ENCODE peak calls at places on chromosome 9, in six cellular contexts. One of them, this sample, is unnamed.
A peak's percentile ranks its signal among the peaks of the same experiment; 100 is the strongest.

GRCh38 chr9:127880143-127880542 is 2.7 kb upstream of the AK1 start:
- DNase-seq in cardiac fibroblast: no peak
- DNase-seq in activated effector memory CD4-positive, alpha-beta T cell treated with Interleukin-2 at 50 U/mL for 16 hours: no peak
- DNase-seq in neuronal stem cell: no peak
- DNase-seq in lower lobe of right lung: no peak
- DNase-seq in activated naive CD4-positive, alpha-beta T cell: no peak
- DNase-seq in this sample: no peak

GRCh38 chr9:127396253-127396807 is 639 bp upstream of the SLC2A8 start:
- DNase-seq in activated effector memory CD4-positive, alpha-beta T cell treated with Interleukin-2 at 50 U/mL for 16 hours: no peak
- DNase-seq in neuronal stem cell: no peak
- DNase-seq in activated naive CD4-positive, alpha-beta T cell: no peak
- DNase-seq in cardiac fibroblast: no peak
- DNase-seq in lower lobe of right lung: no peak
- DNase-seq in this sample: no peak

GRCh38 chr9:121736147-121736721 is 84.8 kb downstream of the DAB2IP start:
- DNase-seq in activated naive CD4-positive, alpha-beta T cell: no peak
- DNase-seq in neuronal stem cell: peak; percentile 54
- DNase-seq in cardiac fibroblast: no peak
- DNase-seq in activated effector memory CD4-positive, alpha-beta T cell treated with Interleukin-2 at 50 U/mL for 16 hours: no peak
- DNase-seq in lower lobe of right lung: peak; percentile 88
- DNase-seq in this sample: peak; percentile 85

GRCh38 chr9:136439550-136440408 is at the start of gene INPP5E:
- DNase-seq in neuronal stem cell: peak; percentile 81
- DNase-seq in activated effector memory CD4-positive, alpha-beta T cell treated with Interleukin-2 at 50 U/mL for 16 hours: peak; percentile 76
- DNase-seq in cardiac fibroblast: peak; percentile 70
- DNase-seq in lower lobe of right lung: peak; percentile 80
- DNase-seq in activated naive CD4-positive, alpha-beta T cell: peak; percentile 74
- DNase-seq in this sample: peak; percentile 96

GRCh38 chr9:133059623-133060022 is 2.2 kb upstream of the CEL start:
- DNase-seq in neuronal stem cell: no peak
- DNase-seq in lower lobe of right lung: no peak
- DNase-seq in activated effector memory CD4-positive, alpha-beta T cell treated with Interleukin-2 at 50 U/mL for 16 hours: no peak
- DNase-seq in cardiac fibroblast: no peak
- DNase-seq in activated naive CD4-positive, alpha-beta T cell: no peak
- DNase-seq in this sample: peak; percentile 88

GRCh38 chr9:32524558-32525461 is 1.2 kb downstream of the RIGI start:
- DNase-seq in lower lobe of right lung: no peak
- DNase-seq in cardiac fibroblast: peak; percentile 47
- DNase-seq in neuronal stem cell: no peak
- DNase-seq in activated effector memory CD4-positive, alpha-beta T cell treated with Interleukin-2 at 50 U/mL for 16 hours: no peak
- DNase-seq in activated naive CD4-positive, alpha-beta T cell: no peak
- DNase-seq in this sample: peak; percentile 25

GRCh38 chr9:130638278-130639118 is 25.9 kb upstream of the PRDM12 start:
- DNase-seq in activated naive CD4-positive, alpha-beta T cell: no peak
- DNase-seq in cardiac fibroblast: no peak
- DNase-seq in lower lobe of right lung: no peak
- DNase-seq in neuronal stem cell: peak; percentile 15
- DNase-seq in activated effector memory CD4-positive, alpha-beta T cell treated with Interleukin-2 at 50 U/mL for 16 hours: no peak
- DNase-seq in this sample: no peak

GRCh38 chr9:91680998-91681397 is 257.4 kb upstream of the NFIL3 start:
- DNase-seq in activated effector memory CD4-positive, alpha-beta T cell treated with Interleukin-2 at 50 U/mL for 16 hours: no peak
- DNase-seq in cardiac fibroblast: no peak
- DNase-seq in neuronal stem cell: no peak
- DNase-seq in lower lobe of right lung: no peak
- DNase-seq in activated naive CD4-positive, alpha-beta T cell: no peak
- DNase-seq in this sample: no peak

GRCh38 chr9:104864675-104865104 is 63.3 kb downstream of the ABCA1 start:
- DNase-seq in activated naive CD4-positive, alpha-beta T cell: no peak
- DNase-seq in activated effector memory CD4-positive, alpha-beta T cell treated with Interleukin-2 at 50 U/mL for 16 hours: no peak
- DNase-seq in neuronal stem cell: no peak
- DNase-seq in lower lobe of right lung: no peak
- DNase-seq in cardiac fibroblast: peak; percentile 76
- DNase-seq in this sample: no peak

GRCh38 chr9:136326061-136326776 is 1.1 kb upstream of the GPSM1 start:
- DNase-seq in activated effector memory CD4-positive, alpha-beta T cell treated with Interleukin-2 at 50 U/mL for 16 hours: no peak
- DNase-seq in activated naive CD4-positive, alpha-beta T cell: no peak
- DNase-seq in cardiac fibroblast: peak; percentile 23
- DNase-seq in neuronal stem cell: no peak
- DNase-seq in lower lobe of right lung: no peak
- DNase-seq in this sample: no peak

GRCh38 chr9:27165670-27166069 is 56.6 kb downstream of the TEK start:
- DNase-seq in cardiac fibroblast: no peak
- DNase-seq in activated naive CD4-positive, alpha-beta T cell: no peak
- DNase-seq in neuronal stem cell: no peak
- DNase-seq in activated effector memory CD4-positive, alpha-beta T cell treated with Interleukin-2 at 50 U/mL for 16 hours: no peak
- DNase-seq in lower lobe of right lung: no peak
- DNase-seq in this sample: no peak

GRCh38 chr9:72444436-72444835 is 77.0 kb upstream of the TMC1 start:
- DNase-seq in activated effector memory CD4-positive, alpha-beta T cell treated with Interleukin-2 at 50 U/mL for 16 hours: no peak
- DNase-seq in neuronal stem cell: no peak
- DNase-seq in activated naive CD4-positive, alpha-beta T cell: no peak
- DNase-seq in lower lobe of right lung: no peak
- DNase-seq in cardiac fibroblast: no peak
- DNase-seq in this sample: no peak

GRCh38 chr9:120394058-120394669 is 185.8 kb downstream of the CDK5RAP2 start:
- DNase-seq in cardiac fibroblast: peak; percentile 91
- DNase-seq in activated effector memory CD4-positive, alpha-beta T cell treated with Interleukin-2 at 50 U/mL for 16 hours: no peak
- DNase-seq in neuronal stem cell: no peak
- DNase-seq in activated naive CD4-positive, alpha-beta T cell: no peak
- DNase-seq in lower lobe of right lung: no peak
- DNase-seq in this sample: peak; percentile 81

GRCh38 chr9:18297532-18297872 is 176.5 kb upstream of the ADAMTSL1 start:
- DNase-seq in activated naive CD4-positive, alpha-beta T cell: no peak
- DNase-seq in lower lobe of right lung: no peak
- DNase-seq in cardiac fibroblast: no peak
- DNase-seq in activated effector memory CD4-positive, alpha-beta T cell treated with Interleukin-2 at 50 U/mL for 16 hours: no peak
- DNase-seq in neuronal stem cell: no peak
- DNase-seq in this sample: peak; percentile 27

GRCh38 chr9:130883479-130883878 is 13.1 kb downstream of the QRFP start:
- DNase-seq in lower lobe of right lung: no peak
- DNase-seq in activated naive CD4-positive, alpha-beta T cell: no peak
- DNase-seq in activated effector memory CD4-positive, alpha-beta T cell treated with Interleukin-2 at 50 U/mL for 16 hours: no peak
- DNase-seq in cardiac fibroblast: no peak
- DNase-seq in neuronal stem cell: no peak
- DNase-seq in this sample: no peak

GRCh38 chr9:108622467-108622866 is 233.3 kb downstream of the ACTL7B start:
- DNase-seq in activated naive CD4-positive, alpha-beta T cell: no peak
- DNase-seq in neuronal stem cell: no peak
- DNase-seq in activated effector memory CD4-positive, alpha-beta T cell treated with Interleukin-2 at 50 U/mL for 16 hours: no peak
- DNase-seq in cardiac fibroblast: peak; percentile 74
- DNase-seq in lower lobe of right lung: no peak
- DNase-seq in this sample: peak; percentile 85

GRCh38 chr9:130445268-130445983 is 665 bp downstream of the ASS1 start:
- DNase-seq in lower lobe of right lung: peak; percentile 65
- DNase-seq in cardiac fibroblast: peak; percentile 71
- DNase-seq in neuronal stem cell: no peak
- DNase-seq in activated effector memory CD4-positive, alpha-beta T cell treated with Interleukin-2 at 50 U/mL for 16 hours: no peak
- DNase-seq in activated naive CD4-positive, alpha-beta T cell: no peak
- DNase-seq in this sample: peak; percentile 75

GRCh38 chr9:135612981-135613910 is 26.1 kb downstream of the GLT6D1 start:
- DNase-seq in activated naive CD4-positive, alpha-beta T cell: no peak
- DNase-seq in neuronal stem cell: no peak
- DNase-seq in cardiac fibroblast: no peak
- DNase-seq in lower lobe of right lung: no peak
- DNase-seq in activated effector memory CD4-positive, alpha-beta T cell treated with Interleukin-2 at 50 U/mL for 16 hours: no peak
- DNase-seq in this sample: no peak

GRCh38 chr9:124794902-124795491 is 18.1 kb downstream of the OLFML2A start:
- DNase-seq in lower lobe of right lung: no peak
- DNase-seq in activated effector memory CD4-positive, alpha-beta T cell treated with Interleukin-2 at 50 U/mL for 16 hours: no peak
- DNase-seq in neuronal stem cell: no peak
- DNase-seq in cardiac fibroblast: no peak
- DNase-seq in activated naive CD4-positive, alpha-beta T cell: no peak
- DNase-seq in this sample: no peak

GRCh38 chr9:78756813-78757510 is 460.0 kb downstream of the PSAT1 start:
- DNase-seq in activated naive CD4-positive, alpha-beta T cell: no peak
- DNase-seq in neuronal stem cell: no peak
- DNase-seq in lower lobe of right lung: no peak
- DNase-seq in cardiac fibroblast: no peak
- DNase-seq in activated effector memory CD4-positive, alpha-beta T cell treated with Interleukin-2 at 50 U/mL for 16 hours: no peak
- DNase-seq in this sample: no peak

GRCh38 chr9:126919193-126919592 is 4.6 kb downstream of the RALGPS1 start:
- DNase-seq in neuronal stem cell: no peak
- DNase-seq in activated naive CD4-positive, alpha-beta T cell: no peak
- DNase-seq in lower lobe of right lung: no peak
- DNase-seq in cardiac fibroblast: no peak
- DNase-seq in activated effector memory CD4-positive, alpha-beta T cell treated with Interleukin-2 at 50 U/mL for 16 hours: no peak
- DNase-seq in this sample: no peak

GRCh38 chr9:125889524-125890473 is 142.6 kb downstream of the PBX3 start:
- DNase-seq in lower lobe of right lung: peak; percentile 53
- DNase-seq in cardiac fibroblast: peak; percentile 71
- DNase-seq in activated naive CD4-positive, alpha-beta T cell: peak; percentile 3
- DNase-seq in activated effector memory CD4-positive, alpha-beta T cell treated with Interleukin-2 at 50 U/mL for 16 hours: peak; percentile 3
- DNase-seq in neuronal stem cell: peak; percentile 54
- DNase-seq in this sample: peak; percentile 68

GRCh38 chr9:128828267-128828666 is 1.3 kb downstream of the SPOUT1 start:
- DNase-seq in lower lobe of right lung: no peak
- DNase-seq in activated naive CD4-positive, alpha-beta T cell: no peak
- DNase-seq in cardiac fibroblast: no peak
- DNase-seq in activated effector memory CD4-positive, alpha-beta T cell treated with Interleukin-2 at 50 U/mL for 16 hours: no peak
- DNase-seq in neuronal stem cell: no peak
- DNase-seq in this sample: no peak

GRCh38 chr9:117734523-117735314 is 30.5 kb downstream of the TLR4 start:
- DNase-seq in cardiac fibroblast: peak; percentile 83
- DNase-seq in activated effector memory CD4-positive, alpha-beta T cell treated with Interleukin-2 at 50 U/mL for 16 hours: no peak
- DNase-seq in lower lobe of right lung: no peak
- DNase-seq in neuronal stem cell: no peak
- DNase-seq in activated naive CD4-positive, alpha-beta T cell: no peak
- DNase-seq in this sample: no peak

GRCh38 chr9:135908334-135909204 is 1.2 kb upstream of the CAMSAP1 start:
- DNase-seq in cardiac fibroblast: peak; percentile 39
- DNase-seq in neuronal stem cell: no peak
- DNase-seq in lower lobe of right lung: peak; percentile 59
- DNase-seq in activated naive CD4-positive, alpha-beta T cell: no peak
- DNase-seq in activated effector memory CD4-positive, alpha-beta T cell treated with Interleukin-2 at 50 U/mL for 16 hours: no peak
- DNase-seq in this sample: no peak